ENCODE peak calls at places on chromosomes 2 and 18, in seven cellular contexts. N, L, F, D, A, H and X are unnamed samples.

GRCh38 chr18:54351186-54351585 is 6.5 kb downstream of the STARD6 start:
- DNase-seq in N (no peak), L (peak; percentile 26), F (no peak), D (no peak), A (no peak), H (no peak), X (no peak)

GRCh38 chr2:39379643-39380524 is 57.2 kb downstream of the MAP4K3 start:
- DNase-seq in N (no peak), L (peak; percentile 36), F (no peak), D (no peak), A (peak; percentile 71), H (no peak), X (no peak)

GRCh38 chr2:14445670-14446069 is 186.8 kb upstream of the LRATD1 start:
- DNase-seq in N (no peak), L (no peak), F (no peak), D (no peak), A (no peak), H (no peak), X (no peak)

GRCh38 chr2:63983986-63984605 is 35.1 kb downstream of the VPS54 start:
- DNase-seq in N (no peak), L (peak; percentile 22), F (no peak), D (no peak), A (peak; percentile 23), H (no peak), X (no peak)

GRCh38 chr2:62205554-62205953 is 9.6 kb downstream of the B3GNT2 start:
- DNase-seq in N (no peak), L (no peak), F (no peak), D (no peak), A (no peak), H (no peak), X (no peak)

GRCh38 chr2:85989288-85989865 is 100.6 kb upstream of the ST3GAL5 start:
- DNase-seq in N (no peak), L (no peak), F (no peak), D (no peak), A (no peak), H (no peak), X (no peak)

GRCh38 chr2:8457092-8457481 is 224.8 kb upstream of the ID2 start:
- DNase-seq in N (peak; percentile 36), L (no peak), F (no peak), D (no peak), A (no peak), H (no peak), X (no peak)

GRCh38 chr18:22603902-22604301 is 186.2 kb upstream of the CTAGE1 start:
- DNase-seq in N (no peak), L (no peak), F (no peak), D (no peak), A (no peak), H (no peak), X (no peak)

GRCh38 chr2:159045545-159046454 is 77.4 kb downstream of the TANC1 start:
- DNase-seq in N (no peak), L (no peak), F (no peak), D (no peak), A (no peak), H (no peak), X (no peak)

GRCh38 chr18:44325903-44326650 is 354.6 kb upstream of the SETBP1 start:
- DNase-seq in N (no peak), L (peak; percentile 40), F (peak; percentile 49), D (no peak), A (peak; percentile 30), H (no peak), X (peak; percentile 25)

GRCh38 chr2:170310876-170311502 is 133.0 kb downstream of the MYO3B start:
- DNase-seq in N (no peak), L (peak; percentile 58), F (no peak), D (no peak), A (no peak), H (no peak), X (no peak)

GRCh38 chr18:77249583-77250500 is at the start of gene GALR1:
- DNase-seq in N (no peak), L (peak; percentile 8), F (no peak), D (no peak), A (no peak), H (no peak), X (no peak)

GRCh38 chr18:9689253-9689652 is 18.8 kb upstream of the RAB31 start:
- DNase-seq in N (no peak), L (no peak), F (no peak), D (no peak), A (no peak), H (no peak), X (no peak)
- TF ChIP-seq CTCF in N (no peak), L (no peak), F (no peak), D (no peak), A (no peak), H (no peak), X (no peak)

DNA sequence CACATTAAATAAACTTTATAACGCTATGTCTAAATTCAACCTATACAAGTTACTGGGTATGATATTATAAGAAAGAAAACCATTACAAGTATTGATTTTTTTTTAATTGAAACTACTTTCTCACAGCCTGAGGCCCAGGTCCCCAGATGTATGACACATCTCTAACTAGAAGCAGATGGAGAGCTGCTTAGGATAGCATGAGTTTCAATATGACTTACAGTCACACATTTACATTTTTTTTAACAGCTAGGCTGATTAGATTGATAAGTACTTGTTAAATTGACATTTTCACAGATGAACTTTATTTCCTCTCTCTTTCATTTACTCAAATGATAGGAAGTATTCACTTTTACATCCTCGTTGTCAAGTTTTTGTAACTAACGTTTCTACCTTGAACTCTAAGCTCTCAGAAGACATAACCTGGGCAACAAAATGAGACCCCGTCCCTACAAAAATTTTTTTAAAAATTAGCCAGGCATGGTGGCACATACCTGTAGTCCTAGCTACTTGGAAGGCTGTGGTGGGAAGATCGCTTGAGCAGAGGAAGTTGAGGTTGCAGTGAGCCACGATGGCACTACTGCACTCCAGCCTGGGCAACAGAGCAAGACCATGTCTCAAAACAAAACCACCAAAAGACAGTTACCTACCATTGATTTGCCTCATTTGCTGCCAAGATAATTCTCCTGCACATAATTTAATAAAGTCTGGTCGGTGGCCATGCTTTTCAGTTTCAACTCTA is 52.4 kb downstream of the STK39 start:
- DNase-seq in N (no peak), L (no peak), F (no peak), D (no peak), A (no peak), H (no peak), X (no peak)
- H3K4me1 ChIP-seq in N (no peaks in the 10 kb centered on the region), L (peaks cover 35% of the 10 kb centered on the region), F (no peaks in the 10 kb centered on the region), D (peaks cover 56% of the 10 kb centered on the region), A (peaks cover 31% of the 10 kb centered on the region), H (no peaks in the 10 kb centered on the region), X (peaks cover 5% of the 10 kb centered on the region)

GRCh38 chr18:30072609-30073385 is 969.7 kb downstream of the DSC3 start:
- DNase-seq in N (no peak), L (no peak), F (no peak), D (no peak), A (no peak), H (no peak), X (no peak)
- TF ChIP-seq CTCF in N (no peak), L (no peak), F (no peak), D (no peak), A (no peak), H (no peak), X (no peak)

DNA sequence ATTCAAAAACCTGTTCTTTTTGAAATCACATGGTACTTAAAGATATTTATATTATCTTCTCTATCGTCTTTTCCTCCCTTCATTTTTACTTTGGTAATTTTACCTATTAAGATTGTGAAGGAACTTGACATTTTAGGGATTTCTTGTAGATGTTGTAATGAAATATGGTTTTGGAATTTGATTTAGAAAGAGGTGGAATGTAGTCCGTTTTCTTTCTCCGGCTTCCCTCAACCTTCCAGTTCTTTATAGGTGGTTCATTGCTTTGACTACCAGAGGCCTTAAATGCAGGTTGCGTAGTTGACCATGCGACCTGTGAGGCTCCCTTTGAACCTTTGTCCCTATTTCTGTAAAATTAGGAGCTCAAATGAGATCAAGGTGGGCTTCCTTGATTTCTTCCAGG is 24.5 kb downstream of the ITGA6 start:
- DNase-seq in N (no peak), L (no peak), F (no peak), D (no peak), A (no peak), H (no peak), X (no peak)
- H3K4me1 ChIP-seq in N (no peaks in the 10 kb centered on the region), L (peaks cover 77% of the 10 kb centered on the region), F (peaks cover 16% of the 10 kb centered on the region), D (peaks cover 75% of the 10 kb centered on the region), A (peaks cover 24% of the 10 kb centered on the region), H (peaks cover 9% of the 10 kb centered on the region), X (peaks cover 56% of the 10 kb centered on the region)

DNA sequence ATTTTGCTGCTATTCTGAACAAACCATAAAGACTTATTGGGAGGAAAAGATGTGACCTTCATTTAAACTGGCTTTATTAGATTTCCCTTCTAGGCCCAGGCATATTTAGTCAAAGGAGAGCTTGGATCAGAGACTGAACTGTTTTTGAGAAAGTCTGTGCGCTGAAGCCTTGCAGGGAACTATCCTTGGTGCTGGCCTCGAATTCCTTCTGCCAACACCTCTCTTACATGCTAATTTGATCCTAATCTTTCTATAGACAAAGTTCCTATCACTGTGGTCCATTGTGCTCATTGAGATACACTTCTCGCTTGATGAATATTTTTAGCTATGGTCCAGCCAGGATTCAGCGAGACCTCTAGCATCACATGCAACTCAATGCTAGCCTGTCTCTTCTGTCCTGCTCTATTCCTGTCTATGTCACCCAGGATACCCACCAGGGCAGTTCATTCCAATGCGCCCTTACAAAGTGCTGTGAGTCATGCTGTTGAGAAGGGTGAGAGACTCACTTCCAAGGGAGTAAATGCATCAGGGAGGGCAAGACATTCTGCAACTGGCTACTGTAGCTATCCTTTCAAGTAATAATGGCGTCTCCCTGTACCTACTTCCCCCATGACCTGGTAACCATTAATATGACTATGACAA is 356.7 kb upstream of the LYPD1 start:
- DNase-seq in N (no peak), L (no peak), F (no peak), D (no peak), A (no peak), H (no peak), X (no peak)
- TF ChIP-seq CTCF in N (no peak), L (no peak), F (no peak), D (no peak), A (no peak), H (no peak), X (no peak)

GRCh38 chr2:33073018-33073417 is 126.3 kb downstream of the LTBP1 start:
- DNase-seq in N (no peak), L (peak; percentile 21), F (no peak), D (no peak), A (peak; percentile 30), H (no peak), X (no peak)
- H3K4me1 ChIP-seq in N (no peaks in the 10 kb centered on the region), L (peaks cover 37% of the 10 kb centered on the region), F (peaks cover 16% of the 10 kb centered on the region), D (peaks cover 23% of the 10 kb centered on the region), A (peaks cover 47% of the 10 kb centered on the region), H (peaks cover 6% of the 10 kb centered on the region), X (peaks cover 27% of the 10 kb centered on the region)